ENCODE peak calls at places on chromosomes 11 and 22, in eight cellular contexts. One of them, this sample, is unnamed.

GRCh38 chr11:16001044-16001568 is 355.2 kb downstream of the SOX6 start:
- DNase-seq in SK-N-SH: no peak
- DNase-seq in tibial nerve: no peak
- DNase-seq in GM12865: no peak
- DNase-seq in lung: no peak
- DNase-seq in HFFc6: no peak
- DNase-seq in GM12864: no peak
- DNase-seq in adrenal gland: no peak
- DNase-seq in this sample: no peak

GRCh38 chr11:134355136-134355535 is 23.3 kb downstream of the GLB1L2 start:
- DNase-seq in SK-N-SH: no peak
- DNase-seq in tibial nerve: no peak
- DNase-seq in GM12865: no peak
- DNase-seq in lung: no peak
- DNase-seq in HFFc6: no peak
- DNase-seq in GM12864: no peak
- DNase-seq in adrenal gland: no peak
- DNase-seq in this sample: no peak

GRCh38 chr11:20731676-20732075 is 62.3 kb downstream of the NELL1 start:
- DNase-seq in SK-N-SH: no peak
- DNase-seq in tibial nerve: no peak
- DNase-seq in GM12865: no peak
- DNase-seq in lung: no peak
- DNase-seq in HFFc6: no peak
- DNase-seq in GM12864: no peak
- DNase-seq in adrenal gland: no peak
- DNase-seq in this sample: no peak

GRCh38 chr11:129769059-129769458 is 46.6 kb upstream of the TMEM45B start:
- DNase-seq in SK-N-SH: no peak
- DNase-seq in tibial nerve: no peak
- DNase-seq in GM12865: no peak
- DNase-seq in lung: no peak
- DNase-seq in HFFc6: no peak
- DNase-seq in GM12864: no peak
- DNase-seq in adrenal gland: no peak
- DNase-seq in this sample: no peak

GRCh38 chr11:10490398-10491232 is 35.6 kb downstream of the AMPD3 start:
- DNase-seq in SK-N-SH: peak
- DNase-seq in tibial nerve: peak
- DNase-seq in GM12865: no peak
- DNase-seq in lung: peak
- DNase-seq in HFFc6: peak
- DNase-seq in GM12864: no peak
- DNase-seq in adrenal gland: peak
- DNase-seq in this sample: peak

GRCh38 chr11:44979536-44980399 is 29.1 kb upstream of the TP53I11 start:
- DNase-seq in SK-N-SH: no peak
- DNase-seq in tibial nerve: no peak
- DNase-seq in GM12865: peak
- DNase-seq in lung: peak
- DNase-seq in HFFc6: no peak
- DNase-seq in GM12864: no peak
- DNase-seq in adrenal gland: peak
- DNase-seq in this sample: no peak

GRCh38 chr11:68039526-68040086 is 781 bp downstream of the TCIRG1 start:
- DNase-seq in SK-N-SH: peak
- DNase-seq in tibial nerve: no peak
- DNase-seq in GM12865: no peak
- DNase-seq in lung: no peak
- DNase-seq in HFFc6: no peak
- DNase-seq in GM12864: no peak
- DNase-seq in adrenal gland: peak
- DNase-seq in this sample: no peak

GRCh38 chr11:72607101-72607468 is 67.1 kb downstream of the PDE2A start:
- DNase-seq in SK-N-SH: no peak
- DNase-seq in tibial nerve: no peak
- DNase-seq in GM12865: no peak
- DNase-seq in lung: no peak
- DNase-seq in HFFc6: no peak
- DNase-seq in GM12864: no peak
- DNase-seq in adrenal gland: peak
- DNase-seq in this sample: no peak

GRCh38 chr11:65452806-65453490 is 30.4 kb downstream of the NEAT1 start:
- DNase-seq in SK-N-SH: peak
- DNase-seq in tibial nerve: peak
- DNase-seq in GM12865: no peak
- DNase-seq in lung: no peak
- DNase-seq in HFFc6: peak
- DNase-seq in GM12864: no peak
- DNase-seq in adrenal gland: peak
- DNase-seq in this sample: no peak

GRCh38 chr11:10990637-10991036 is 132.8 kb upstream of the ZBED5 start:
- DNase-seq in SK-N-SH: no peak
- DNase-seq in tibial nerve: no peak
- DNase-seq in GM12865: no peak
- DNase-seq in lung: no peak
- DNase-seq in HFFc6: no peak
- DNase-seq in GM12864: no peak
- DNase-seq in adrenal gland: no peak
- DNase-seq in this sample: no peak

GRCh38 chr22:26050079-26050478 is 119.2 kb upstream of the SEZ6L start:
- DNase-seq in SK-N-SH: no peak
- DNase-seq in tibial nerve: no peak
- DNase-seq in GM12865: peak
- DNase-seq in lung: no peak
- DNase-seq in HFFc6: no peak
- DNase-seq in GM12864: no peak
- DNase-seq in adrenal gland: no peak
- DNase-seq in this sample: no peak

GRCh38 chr22:28395920-28396447 is 283.7 kb downstream of the TTC28 start:
- DNase-seq in SK-N-SH: no peak
- DNase-seq in tibial nerve: no peak
- DNase-seq in GM12865: no peak
- DNase-seq in lung: no peak
- DNase-seq in HFFc6: peak
- DNase-seq in GM12864: no peak
- DNase-seq in adrenal gland: no peak
- DNase-seq in this sample: no peak

GRCh38 chr11:111720801-111721494 is 45.2 kb downstream of the PPP2R1B start:
- DNase-seq in SK-N-SH: peak
- DNase-seq in tibial nerve: no peak
- DNase-seq in GM12865: no peak
- DNase-seq in lung: no peak
- DNase-seq in HFFc6: no peak
- DNase-seq in GM12864: no peak
- DNase-seq in adrenal gland: no peak
- DNase-seq in this sample: no peak

GRCh38 chr11:115802641-115803040 is 298.4 kb upstream of the CADM1 start:
- DNase-seq in SK-N-SH: no peak
- DNase-seq in tibial nerve: no peak
- DNase-seq in GM12865: no peak
- DNase-seq in lung: no peak
- DNase-seq in HFFc6: no peak
- DNase-seq in GM12864: no peak
- DNase-seq in adrenal gland: no peak
- DNase-seq in this sample: peak

GRCh38 chr11:132284048-132284447 is 913.6 kb downstream of the NTM start:
- DNase-seq in SK-N-SH: no peak
- DNase-seq in tibial nerve: no peak
- DNase-seq in GM12865: no peak
- DNase-seq in lung: no peak
- DNase-seq in HFFc6: no peak
- DNase-seq in GM12864: no peak
- DNase-seq in adrenal gland: no peak
- DNase-seq in this sample: no peak

GRCh38 chr11:132284611-132285010 is 914.2 kb downstream of the NTM start:
- DNase-seq in SK-N-SH: no peak
- DNase-seq in tibial nerve: no peak
- DNase-seq in GM12865: no peak
- DNase-seq in lung: no peak
- DNase-seq in HFFc6: no peak
- DNase-seq in GM12864: no peak
- DNase-seq in adrenal gland: no peak
- DNase-seq in this sample: no peak

DNA sequence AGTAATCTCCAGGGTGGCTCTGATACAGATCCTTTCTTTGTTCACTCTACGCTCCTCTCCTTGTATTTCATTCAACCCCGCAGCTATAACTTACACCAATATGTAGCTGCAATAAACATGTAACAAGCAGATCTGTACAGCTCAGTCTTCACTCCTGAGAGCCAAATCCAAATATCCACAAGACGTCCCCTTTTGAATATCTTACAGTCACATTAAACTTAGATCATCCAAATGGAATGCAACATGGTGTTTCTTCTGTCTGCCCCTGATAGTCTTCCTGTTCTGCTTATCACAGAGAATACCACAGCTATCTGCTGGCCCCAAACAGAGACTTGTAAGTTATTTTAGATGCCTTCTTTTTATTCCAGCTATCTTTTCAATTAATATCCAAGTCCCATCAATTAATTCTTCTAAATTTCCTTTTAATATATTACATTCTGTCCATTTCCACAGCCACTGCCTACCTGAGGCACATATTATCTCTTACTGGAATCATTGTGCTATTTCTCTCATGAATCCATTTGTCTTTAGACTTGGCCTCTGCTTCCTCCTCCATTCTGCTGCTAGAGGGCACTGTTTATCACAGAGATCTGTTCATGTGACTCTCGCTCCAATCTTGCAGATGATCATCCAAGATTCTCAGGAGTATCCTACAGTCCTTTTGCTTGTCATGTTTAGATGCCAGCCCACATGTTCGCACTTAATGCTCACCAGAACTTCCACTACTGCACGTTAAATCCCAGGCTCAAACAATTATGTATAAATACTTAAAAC is 908.6 kb downstream of the NTM start:
- DNase-seq in SK-N-SH: no peak
- DNase-seq in tibial nerve: no peak
- DNase-seq in GM12865: peak
- DNase-seq in lung: no peak
- DNase-seq in HFFc6: peak
- DNase-seq in GM12864: peak
- DNase-seq in adrenal gland: no peak
- DNase-seq in this sample: no peak
- TF ChIP-seq CTCF in SK-N-SH: peak
- TF ChIP-seq CTCF in tibial nerve: peak
- TF ChIP-seq CTCF in GM12865: peak
- TF ChIP-seq CTCF in lung: peak
- TF ChIP-seq CTCF in HFFc6: peak
- TF ChIP-seq CTCF in GM12864: peak
- TF ChIP-seq CTCF in adrenal gland: peak
- TF ChIP-seq CTCF in this sample: peak

DNA sequence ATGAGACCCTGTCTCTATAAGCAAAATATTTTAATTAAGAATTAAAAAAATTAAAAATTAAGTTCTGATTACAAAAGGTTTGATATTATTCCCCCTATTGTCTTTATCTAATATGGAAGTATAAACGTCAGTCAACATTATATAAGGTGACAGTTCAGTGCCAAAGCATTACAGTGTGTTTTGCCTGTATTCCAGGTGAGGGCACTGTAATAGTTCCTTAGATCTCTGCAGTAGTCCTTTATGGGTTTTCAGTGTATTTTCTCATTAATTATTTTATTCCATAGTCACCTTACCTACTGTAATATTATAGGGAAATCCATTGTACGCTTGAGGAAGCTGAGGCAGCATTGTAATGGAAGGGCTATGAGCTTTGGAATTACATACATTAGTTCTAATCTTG is 33.0 kb downstream of the FAR1 start:
- DNase-seq in SK-N-SH: no peak
- DNase-seq in tibial nerve: no peak
- DNase-seq in GM12865: no peak
- DNase-seq in lung: no peak
- DNase-seq in HFFc6: no peak
- DNase-seq in GM12864: no peak
- DNase-seq in adrenal gland: no peak
- DNase-seq in this sample: no peak
- TF ChIP-seq CTCF in SK-N-SH: no peak
- TF ChIP-seq CTCF in tibial nerve: no peak
- TF ChIP-seq CTCF in GM12865: no peak
- TF ChIP-seq CTCF in lung: no peak
- TF ChIP-seq CTCF in HFFc6: no peak
- TF ChIP-seq CTCF in GM12864: no peak
- TF ChIP-seq CTCF in adrenal gland: no peak
- TF ChIP-seq CTCF in this sample: no peak

GRCh38 chr11:24511518-24511917 is 14.7 kb downstream of the LUZP2 start:
- DNase-seq in SK-N-SH: no peak
- DNase-seq in tibial nerve: no peak
- DNase-seq in GM12865: no peak
- DNase-seq in lung: no peak
- DNase-seq in HFFc6: no peak
- DNase-seq in GM12864: no peak
- DNase-seq in adrenal gland: no peak
- DNase-seq in this sample: no peak

GRCh38 chr11:24513837-24514594 is 17.2 kb downstream of the LUZP2 start:
- DNase-seq in SK-N-SH: no peak
- DNase-seq in tibial nerve: no peak
- DNase-seq in GM12865: no peak
- DNase-seq in lung: no peak
- DNase-seq in HFFc6: no peak
- DNase-seq in GM12864: no peak
- DNase-seq in adrenal gland: no peak
- DNase-seq in this sample: no peak

GRCh38 chr11:24509114-24509513 is 12.3 kb downstream of the LUZP2 start:
- DNase-seq in SK-N-SH: peak
- DNase-seq in tibial nerve: no peak
- DNase-seq in GM12865: no peak
- DNase-seq in lung: no peak
- DNase-seq in HFFc6: no peak
- DNase-seq in GM12864: no peak
- DNase-seq in adrenal gland: no peak
- DNase-seq in this sample: no peak
- TF ChIP-seq CTCF in SK-N-SH: peak
- TF ChIP-seq CTCF in tibial nerve: no peak
- TF ChIP-seq CTCF in GM12865: no peak
- TF ChIP-seq CTCF in lung: no peak
- TF ChIP-seq CTCF in HFFc6: peak
- TF ChIP-seq CTCF in GM12864: no peak
- TF ChIP-seq CTCF in adrenal gland: no peak
- TF ChIP-seq CTCF in this sample: peak

GRCh38 chr22:43481528-43482309 is 69.9 kb downstream of the MPPED1 start:
- DNase-seq in SK-N-SH: no peak
- DNase-seq in tibial nerve: no peak
- DNase-seq in GM12865: peak
- DNase-seq in lung: no peak
- DNase-seq in HFFc6: no peak
- DNase-seq in GM12864: no peak
- DNase-seq in adrenal gland: no peak
- DNase-seq in this sample: no peak
- TF ChIP-seq CTCF in SK-N-SH: no peak
- TF ChIP-seq CTCF in tibial nerve: no peak
- TF ChIP-seq CTCF in GM12865: peak
- TF ChIP-seq CTCF in lung: no peak
- TF ChIP-seq CTCF in HFFc6: no peak
- TF ChIP-seq CTCF in GM12864: peak
- TF ChIP-seq CTCF in adrenal gland: no peak
- TF ChIP-seq CTCF in this sample: no peak

GRCh38 chr22:46096051-46096450 is 54.3 kb upstream of the PPARA start:
- DNase-seq in SK-N-SH: no peak
- DNase-seq in tibial nerve: no peak
- DNase-seq in GM12865: no peak
- DNase-seq in lung: no peak
- DNase-seq in HFFc6: no peak
- DNase-seq in GM12864: no peak
- DNase-seq in adrenal gland: no peak
- DNase-seq in this sample: no peak
- TF ChIP-seq CTCF in SK-N-SH: no peak
- TF ChIP-seq CTCF in tibial nerve: no peak
- TF ChIP-seq CTCF in GM12865: no peak
- TF ChIP-seq CTCF in lung: no peak
- TF ChIP-seq CTCF in HFFc6: no peak
- TF ChIP-seq CTCF in GM12864: no peak
- TF ChIP-seq CTCF in adrenal gland: no peak
- TF ChIP-seq CTCF in this sample: no peak

GRCh38 chr11:40129276-40129675 is 1330.2 kb downstream of the LRRC4C start:
- DNase-seq in SK-N-SH: peak
- DNase-seq in tibial nerve: no peak
- DNase-seq in GM12865: peak
- DNase-seq in lung: no peak
- DNase-seq in HFFc6: no peak
- DNase-seq in GM12864: no peak
- DNase-seq in adrenal gland: no peak
- DNase-seq in this sample: no peak
- TF ChIP-seq CTCF in SK-N-SH: peak
- TF ChIP-seq CTCF in tibial nerve: peak
- TF ChIP-seq CTCF in GM12865: peak
- TF ChIP-seq CTCF in lung: no peak
- TF ChIP-seq CTCF in HFFc6: no peak
- TF ChIP-seq CTCF in GM12864: no peak
- TF ChIP-seq CTCF in adrenal gland: no peak
- TF ChIP-seq CTCF in this sample: peak

This sample was measured in osteocyte.